ENCODE peak calls at places on chromosome 1, in five cellular contexts. One of them, this sample, is unnamed.

GRCh38 chr1:167538657-167539056 is 14.9 kb downstream of the CREG1 start:
- DNase-seq in dorsolateral prefrontal cortex: no peak
- DNase-seq in HFF-Myc: no peak
- DNase-seq in fibroblast of the aortic adventitia: no peak
- DNase-seq in choroid plexus epithelial cell: no peak
- DNase-seq in this sample: no peak

GRCh38 chr1:110616587-110616986 is 10.4 kb upstream of the KCNA2 start:
- DNase-seq in HFF-Myc: no peak
- DNase-seq in fibroblast of the aortic adventitia: no peak
- DNase-seq in dorsolateral prefrontal cortex: no peak
- DNase-seq in choroid plexus epithelial cell: peak
- DNase-seq in this sample: no peak

GRCh38 chr1:44707112-44707881 is 23.7 kb downstream of the RNU5D-1 start:
- DNase-seq in choroid plexus epithelial cell: peak
- DNase-seq in fibroblast of the aortic adventitia: peak
- DNase-seq in dorsolateral prefrontal cortex: no peak
- DNase-seq in HFF-Myc: peak
- DNase-seq in this sample: peak

GRCh38 chr1:196516373-196516772 is 91.9 kb downstream of the KCNT2 start:
- DNase-seq in fibroblast of the aortic adventitia: no peak
- DNase-seq in choroid plexus epithelial cell: peak
- DNase-seq in HFF-Myc: no peak
- DNase-seq in dorsolateral prefrontal cortex: no peak
- DNase-seq in this sample: no peak

GRCh38 chr1:11374079-11374747 is 101.2 kb downstream of the UBIAD1 start:
- DNase-seq in dorsolateral prefrontal cortex: no peak
- DNase-seq in choroid plexus epithelial cell: no peak
- DNase-seq in fibroblast of the aortic adventitia: no peak
- DNase-seq in HFF-Myc: no peak
- DNase-seq in this sample: no peak

GRCh38 chr1:204885790-204886189 is 15.1 kb downstream of the NFASC start:
- DNase-seq in fibroblast of the aortic adventitia: peak
- DNase-seq in dorsolateral prefrontal cortex: no peak
- DNase-seq in HFF-Myc: no peak
- DNase-seq in choroid plexus epithelial cell: no peak
- DNase-seq in this sample: peak

GRCh38 chr1:8211620-8212442 is 106.1 kb upstream of the SLC45A1 start:
- DNase-seq in HFF-Myc: peak
- DNase-seq in choroid plexus epithelial cell: peak
- DNase-seq in dorsolateral prefrontal cortex: no peak
- DNase-seq in fibroblast of the aortic adventitia: peak
- DNase-seq in this sample: peak

GRCh38 chr1:174266991-174267612 is 107.8 kb downstream of the RABGAP1L start:
- DNase-seq in dorsolateral prefrontal cortex: no peak
- DNase-seq in choroid plexus epithelial cell: no peak
- DNase-seq in fibroblast of the aortic adventitia: no peak
- DNase-seq in HFF-Myc: no peak
- DNase-seq in this sample: no peak

GRCh38 chr1:182389619-182390047 is 2.0 kb downstream of the GLUL start:
- DNase-seq in fibroblast of the aortic adventitia: no peak
- DNase-seq in dorsolateral prefrontal cortex: no peak
- DNase-seq in HFF-Myc: no peak
- DNase-seq in choroid plexus epithelial cell: peak
- DNase-seq in this sample: peak

GRCh38 chr1:221470000-221470698 is 271.7 kb downstream of the DUSP10 start:
- DNase-seq in HFF-Myc: no peak
- DNase-seq in dorsolateral prefrontal cortex: no peak
- DNase-seq in fibroblast of the aortic adventitia: no peak
- DNase-seq in choroid plexus epithelial cell: no peak
- DNase-seq in this sample: peak

GRCh38 chr1:1892763-1893120 is 1.9 kb upstream of the GNB1 start:
- DNase-seq in HFF-Myc: no peak
- DNase-seq in dorsolateral prefrontal cortex: no peak
- DNase-seq in fibroblast of the aortic adventitia: no peak
- DNase-seq in choroid plexus epithelial cell: no peak
- DNase-seq in this sample: no peak

GRCh38 chr1:206039046-206039929 is 13.7 kb upstream of the RHEX start:
- DNase-seq in fibroblast of the aortic adventitia: no peak
- DNase-seq in dorsolateral prefrontal cortex: no peak
- DNase-seq in HFF-Myc: no peak
- DNase-seq in choroid plexus epithelial cell: no peak
- DNase-seq in this sample: no peak

GRCh38 chr1:24384251-24385090 is 29.1 kb downstream of the STPG1 start:
- DNase-seq in choroid plexus epithelial cell: peak
- DNase-seq in fibroblast of the aortic adventitia: peak
- DNase-seq in HFF-Myc: no peak
- DNase-seq in dorsolateral prefrontal cortex: no peak
- DNase-seq in this sample: peak

GRCh38 chr1:209207701-209208286 is 375.7 kb upstream of the CAMK1G start:
- DNase-seq in fibroblast of the aortic adventitia: peak
- DNase-seq in HFF-Myc: peak
- DNase-seq in dorsolateral prefrontal cortex: peak
- DNase-seq in choroid plexus epithelial cell: peak
- DNase-seq in this sample: peak

GRCh38 chr1:160239582-160240299 is 22.6 kb downstream of the DCAF8 start:
- DNase-seq in HFF-Myc: no peak
- DNase-seq in choroid plexus epithelial cell: no peak
- DNase-seq in fibroblast of the aortic adventitia: no peak
- DNase-seq in dorsolateral prefrontal cortex: no peak
- DNase-seq in this sample: no peak

GRCh38 chr1:77834771-77835334 is 53.6 kb upstream of the NEXN start:
- DNase-seq in choroid plexus epithelial cell: peak
- DNase-seq in dorsolateral prefrontal cortex: no peak
- DNase-seq in HFF-Myc: peak
- DNase-seq in fibroblast of the aortic adventitia: peak
- DNase-seq in this sample: peak

GRCh38 chr1:58783993-58784757 is at the start of gene JUN:
- DNase-seq in fibroblast of the aortic adventitia: peak
- DNase-seq in choroid plexus epithelial cell: peak
- DNase-seq in dorsolateral prefrontal cortex: peak
- DNase-seq in HFF-Myc: peak
- DNase-seq in this sample: peak
- TF ChIP-seq CTCF in fibroblast of the aortic adventitia: peak
- TF ChIP-seq CTCF in choroid plexus epithelial cell: no peak
- TF ChIP-seq CTCF in dorsolateral prefrontal cortex: peak
- TF ChIP-seq CTCF in HFF-Myc: no peak
- TF ChIP-seq CTCF in this sample: peak

DNA sequence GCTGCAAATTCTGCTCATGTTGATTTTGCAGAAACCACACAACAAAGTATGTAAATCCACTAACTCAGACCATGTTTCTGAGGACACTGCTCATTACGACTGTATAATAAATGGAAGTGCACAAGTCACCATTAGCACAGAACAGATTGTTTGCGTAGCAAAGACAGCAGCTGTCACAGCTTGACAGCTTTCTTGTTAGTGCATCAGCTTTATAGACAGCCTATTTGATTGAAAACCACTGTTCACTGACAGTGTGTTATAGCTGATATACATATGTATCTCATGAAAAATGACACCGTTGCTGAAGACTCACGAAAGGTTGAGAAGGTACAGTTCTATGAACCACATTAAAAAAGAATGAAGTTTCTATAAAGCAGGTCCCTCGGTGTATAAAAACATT is 560.2 kb upstream of the ZRANB2 start:
- DNase-seq in choroid plexus epithelial cell: no peak
- DNase-seq in HFF-Myc: no peak
- DNase-seq in fibroblast of the aortic adventitia: no peak
- DNase-seq in dorsolateral prefrontal cortex: no peak
- DNase-seq in this sample: no peak
- H3K4me3 ChIP-seq in choroid plexus epithelial cell: no peak
- H3K4me3 ChIP-seq in HFF-Myc: no peak
- H3K4me3 ChIP-seq in fibroblast of the aortic adventitia: no peak
- H3K4me3 ChIP-seq in dorsolateral prefrontal cortex: no peak
- H3K4me3 ChIP-seq in this sample: no peak

GRCh38 chr1:244989813-244990212 is 125.5 kb upstream of the HNRNPU start:
- DNase-seq in choroid plexus epithelial cell: peak
- DNase-seq in dorsolateral prefrontal cortex: no peak
- DNase-seq in HFF-Myc: no peak
- DNase-seq in fibroblast of the aortic adventitia: peak
- DNase-seq in this sample: no peak
- TF ChIP-seq CTCF in choroid plexus epithelial cell: no peak
- TF ChIP-seq CTCF in dorsolateral prefrontal cortex: no peak
- TF ChIP-seq CTCF in HFF-Myc: no peak
- TF ChIP-seq CTCF in fibroblast of the aortic adventitia: no peak
- TF ChIP-seq CTCF in this sample: no peak

DNA sequence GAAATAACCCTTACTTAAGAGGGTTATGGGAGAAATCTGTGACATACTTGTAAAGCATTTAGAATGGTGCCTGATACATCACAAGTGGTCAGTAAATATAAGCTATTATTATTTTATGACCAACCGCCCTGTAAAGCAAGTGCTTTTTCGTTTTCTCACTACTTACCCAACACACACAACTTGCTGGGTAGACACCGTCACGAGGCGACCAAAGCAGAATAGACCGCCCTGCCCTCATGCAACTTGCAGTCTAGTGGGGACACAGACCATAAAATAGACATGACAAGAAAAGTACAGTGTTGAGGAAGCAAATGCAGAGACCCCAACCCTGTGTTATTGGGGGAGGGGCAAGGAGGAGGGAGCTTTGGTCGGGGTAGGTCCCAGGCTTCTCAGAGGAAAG is 744 bp upstream of the IGSF3 start:
- DNase-seq in choroid plexus epithelial cell: no peak
- DNase-seq in HFF-Myc: no peak
- DNase-seq in dorsolateral prefrontal cortex: no peak
- DNase-seq in fibroblast of the aortic adventitia: no peak
- DNase-seq in this sample: no peak
- H3K4me3 ChIP-seq in choroid plexus epithelial cell: no peak
- H3K4me3 ChIP-seq in HFF-Myc: no peak
- H3K4me3 ChIP-seq in dorsolateral prefrontal cortex: peak
- H3K4me3 ChIP-seq in fibroblast of the aortic adventitia: no peak
- H3K4me3 ChIP-seq in this sample: no peak

This sample was measured in AG10803.